ENCODE peak calls at places on chromosomes 3 and 15, in nine cellular contexts. W, F, V, O, H, Z, N, X and P are unnamed samples.

GRCh38 chr15:88690331-88690730 is 51.5 kb downstream of the ISG20 start:
- DNase-seq in W (no peak), F (no peak), V (no peak), O (no peak), H (no peak), Z (no peak), N (peak), X (no peak), P (no peak)

GRCh38 chr3:108822167-108822897 is at the start of gene TRAT1:
- DNase-seq in W (no peak), F (no peak), V (no peak), O (no peak), H (no peak), Z (no peak), N (no peak), X (no peak), P (peak)

GRCh38 chr3:39707314-39707909 is 102.0 kb upstream of the MYRIP start:
- DNase-seq in W (no peak), F (peak), V (no peak), O (no peak), H (peak), Z (peak), N (peak), X (peak), P (peak)

GRCh38 chr15:58038426-58039106 is 26.9 kb downstream of the ALDH1A2 start:
- DNase-seq in W (no peak), F (no peak), V (no peak), O (peak), H (no peak), Z (peak), N (peak), X (no peak), P (no peak)

GRCh38 chr3:99714146-99714545 is 75.8 kb downstream of the COL8A1 start:
- DNase-seq in W (no peak), F (no peak), V (no peak), O (no peak), H (no peak), Z (peak), N (no peak), X (no peak), P (no peak)

GRCh38 chr3:95289295-95289694 is 1226.4 kb downstream of the NSUN3 start:
- DNase-seq in W (no peak), F (no peak), V (no peak), O (no peak), H (no peak), Z (no peak), N (no peak), X (no peak), P (no peak)

GRCh38 chr15:76973362-76973743 is 21.6 kb upstream of the PSTPIP1 start:
- DNase-seq in W (no peak), F (peak), V (no peak), O (no peak), H (no peak), Z (no peak), N (no peak), X (no peak), P (peak)

GRCh38 chr3:124101643-124102042 is 109.7 kb upstream of the ROPN1 start:
- DNase-seq in W (no peak), F (no peak), V (no peak), O (no peak), H (no peak), Z (no peak), N (no peak), X (no peak), P (no peak)

GRCh38 chr3:53716998-53717397 is 129.2 kb downstream of the CHDH start:
- DNase-seq in W (no peak), F (no peak), V (no peak), O (no peak), H (no peak), Z (no peak), N (no peak), X (no peak), P (no peak)

GRCh38 chr15:51074926-51075325 is 19.8 kb downstream of the TNFAIP8L3 start:
- DNase-seq in W (no peak), F (no peak), V (no peak), O (no peak), H (no peak), Z (no peak), N (peak), X (no peak), P (no peak)

GRCh38 chr3:109548192-109548938 is 211.0 kb upstream of the DPPA4 start:
- DNase-seq in W (no peak), F (no peak), V (no peak), O (no peak), H (no peak), Z (no peak), N (peak), X (no peak), P (no peak)

GRCh38 chr3:151210676-151211381 is 7.8 kb upstream of the GPR171 start:
- DNase-seq in W (no peak), F (peak), V (no peak), O (peak), H (no peak), Z (no peak), N (no peak), X (no peak), P (peak)

GRCh38 chr15:91965501-91966180 is 112.1 kb downstream of the SLCO3A1 start:
- DNase-seq in W (no peak), F (no peak), V (no peak), O (no peak), H (peak), Z (peak), N (peak), X (no peak), P (no peak)

GRCh38 chr15:100786139-100786531 is 93.5 kb upstream of the ALDH1A3 start:
- DNase-seq in W (no peak), F (no peak), V (no peak), O (no peak), H (no peak), Z (no peak), N (no peak), X (no peak), P (no peak)

GRCh38 chr3:87625911-87626310 is 349.5 kb upstream of the POU1F1 start:
- DNase-seq in W (no peak), F (no peak), V (no peak), O (no peak), H (no peak), Z (no peak), N (no peak), X (no peak), P (no peak)

GRCh38 chr3:124510290-124510689 is 220.0 kb upstream of the UMPS start:
- DNase-seq in W (no peak), F (no peak), V (no peak), O (no peak), H (no peak), Z (peak), N (peak), X (no peak), P (no peak)

GRCh38 chr3:127792664-127793292 is 29.5 kb downstream of the MGLL start:
- DNase-seq in W (peak), F (no peak), V (peak), O (peak), H (no peak), Z (peak), N (peak), X (peak), P (no peak)

GRCh38 chr3:195549931-195550519 is 6.9 kb upstream of the PPP1R2 start:
- DNase-seq in W (no peak), F (peak), V (peak), O (peak), H (no peak), Z (no peak), N (no peak), X (no peak), P (peak)

GRCh38 chr3:77326586-77326985 is 286.7 kb downstream of the ROBO2 start:
- DNase-seq in W (no peak), F (no peak), V (no peak), O (no peak), H (no peak), Z (no peak), N (no peak), X (no peak), P (no peak)

GRCh38 chr3:13492048-13492447 is 11.9 kb downstream of the HDAC11 start:
- DNase-seq in W (peak), F (no peak), V (peak), O (no peak), H (no peak), Z (no peak), N (no peak), X (no peak), P (no peak)

GRCh38 chr3:183504597-183504996 is 50.9 kb downstream of the KLHL6 start:
- DNase-seq in W (no peak), F (no peak), V (no peak), O (no peak), H (no peak), Z (no peak), N (no peak), X (no peak), P (no peak)

GRCh38 chr15:58987036-58987435 is 427 bp upstream of the RNF111 start:
- DNase-seq in W (no peak), F (no peak), V (no peak), O (no peak), H (peak), Z (no peak), N (no peak), X (no peak), P (no peak)

GRCh38 chr3:40996827-40997710 is 202.2 kb upstream of the CTNNB1 start:
- DNase-seq in W (no peak), F (no peak), V (no peak), O (no peak), H (no peak), Z (no peak), N (no peak), X (no peak), P (no peak)

GRCh38 chr15:64046347-64047153 is at the start of gene DAPK2:
- DNase-seq in W (peak), F (peak), V (peak), O (peak), H (peak), Z (peak), N (peak), X (peak), P (peak)

GRCh38 chr15:50109086-50109987 is 9.7 kb downstream of the ATP8B4 start:
- DNase-seq in W (no peak), F (no peak), V (no peak), O (no peak), H (no peak), Z (peak), N (peak), X (no peak), P (peak)

GRCh38 chr15:27934782-27935181 is 164.3 kb downstream of the OCA2 start:
- DNase-seq in W (no peak), F (no peak), V (no peak), O (no peak), H (no peak), Z (no peak), N (no peak), X (no peak), P (no peak)

GRCh38 chr15:97425596-97425995 is 534.9 kb upstream of the ARRDC4 start:
- DNase-seq in W (no peak), F (no peak), V (no peak), O (no peak), H (no peak), Z (no peak), N (no peak), X (no peak), P (no peak)

GRCh38 chr3:9793161-9793781 is 389 bp downstream of the ARPC4 start:
- DNase-seq in W (no peak), F (peak), V (no peak), O (peak), H (no peak), Z (peak), N (peak), X (no peak), P (peak)

GRCh38 chr3:151775314-151776258 is 38.3 kb upstream of the AADAC start:
- DNase-seq in W (no peak), F (no peak), V (no peak), O (no peak), H (no peak), Z (no peak), N (no peak), X (no peak), P (no peak)

GRCh38 chr15:99925661-99926461 is 192.6 kb upstream of the LYSMD4 start:
- DNase-seq in W (peak), F (no peak), V (peak), O (peak), H (peak), Z (peak), N (peak), X (no peak), P (peak)

GRCh38 chr3:29493109-29493508 is 212.2 kb downstream of the RBMS3 start:
- DNase-seq in W (no peak), F (no peak), V (no peak), O (peak), H (no peak), Z (no peak), N (no peak), X (no peak), P (no peak)

DNA sequence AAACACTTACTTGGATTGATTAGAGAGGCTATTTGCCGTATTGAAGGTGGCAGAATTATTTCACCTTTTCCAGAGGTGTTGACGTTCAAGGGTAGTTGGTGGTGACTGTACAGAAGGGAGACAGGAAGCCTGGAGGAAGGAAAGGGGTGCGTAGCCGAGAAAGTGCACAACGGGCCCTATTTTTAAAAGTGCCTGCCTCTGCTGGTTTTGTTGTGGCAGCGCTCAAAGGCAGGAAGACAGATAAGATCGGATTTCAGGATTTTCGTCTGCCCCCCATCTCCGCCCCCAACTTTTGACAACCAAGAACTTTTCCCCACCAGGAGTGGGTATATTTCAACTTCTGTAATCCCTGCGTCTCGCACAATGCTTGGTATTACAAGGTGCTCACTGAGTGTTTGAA is 38.5 kb downstream of the SMAD3 start:
- DNase-seq in W (no peak), F (no peak), V (peak), O (no peak), H (no peak), Z (no peak), N (no peak), X (no peak), P (no peak)
- H3K4me3 ChIP-seq in W (no peak), F (no peak), V (no peak), O (no peak), H (no peak), Z (no peak), N (no peak), X (no peak), P (no peak)

GRCh38 chr3:194046995-194047681 is 88.8 kb upstream of the HES1 start:
- DNase-seq in W (peak), F (peak), V (peak), O (peak), H (no peak), Z (no peak), N (no peak), X (peak), P (peak)
- TF ChIP-seq CTCF in W (no peak), F (no peak), V (no peak), O (no peak), H (no peak), Z (no peak), N (no peak), X (no peak), P (no peak)

DNA sequence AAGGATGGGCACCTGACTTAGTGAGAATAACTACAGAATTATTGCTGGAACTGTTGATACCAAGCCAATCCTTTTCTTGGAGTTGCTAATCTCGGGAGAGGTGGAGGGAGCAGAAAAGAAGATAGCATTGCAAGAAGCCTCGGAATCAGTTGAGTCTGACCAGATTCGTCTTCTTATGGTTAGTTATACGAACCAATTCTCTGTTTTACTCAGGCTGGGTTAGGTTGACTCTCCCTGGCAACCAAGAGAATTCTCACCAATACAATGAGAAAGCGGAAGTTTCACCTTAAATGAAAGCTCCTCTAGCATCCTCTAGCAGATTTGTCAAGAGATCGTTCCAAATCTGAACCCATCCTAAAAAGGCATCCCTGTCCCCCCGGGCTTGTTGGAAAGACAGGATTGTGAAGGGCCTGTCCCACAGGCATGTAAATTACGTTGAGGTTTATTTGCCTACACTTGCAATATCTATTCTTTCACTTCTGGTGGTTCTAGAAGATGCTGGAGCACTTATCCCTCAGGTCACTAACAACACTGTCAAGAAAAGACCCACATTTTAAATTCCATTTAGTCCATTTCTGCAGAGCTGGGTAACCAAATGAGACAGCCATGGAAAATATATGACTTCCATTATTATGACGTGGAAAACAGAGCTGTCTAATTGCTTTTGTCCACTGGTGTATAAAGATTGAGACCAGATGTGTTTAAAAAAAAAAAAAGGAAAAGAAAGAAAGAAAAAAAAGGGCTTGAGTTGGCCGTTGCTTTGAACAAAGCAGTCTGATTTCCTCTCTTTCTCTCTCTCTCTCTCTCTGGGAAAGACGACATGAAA is 43.3 kb upstream of the UBE2E1 start:
- DNase-seq in W (no peak), F (peak), V (no peak), O (no peak), H (no peak), Z (peak), N (no peak), X (no peak), P (peak)
- H3K4me3 ChIP-seq in W (peak), F (peak), V (peak), O (no peak), H (no peak), Z (peak), N (no peak), X (peak), P (peak)

GRCh38 chr3:60742606-60743145 is 508.6 kb downstream of the FHIT start:
- DNase-seq in W (no peak), F (no peak), V (no peak), O (no peak), H (peak), Z (peak), N (peak), X (no peak), P (no peak)

GRCh38 chr3:60746043-60746638 is 505.1 kb downstream of the FHIT start:
- DNase-seq in W (no peak), F (no peak), V (no peak), O (no peak), H (no peak), Z (no peak), N (no peak), X (no peak), P (no peak)

GRCh38 chr3:60737633-60738399 is 513.4 kb downstream of the FHIT start:
- DNase-seq in W (no peak), F (no peak), V (no peak), O (no peak), H (no peak), Z (no peak), N (no peak), X (no peak), P (no peak)

GRCh38 chr3:60746690-60747416 is 504.4 kb downstream of the FHIT start:
- DNase-seq in W (no peak), F (no peak), V (no peak), O (no peak), H (no peak), Z (peak), N (peak), X (no peak), P (no peak)

GRCh38 chr3:60743631-60744164 is 507.6 kb downstream of the FHIT start:
- DNase-seq in W (no peak), F (no peak), V (no peak), O (no peak), H (no peak), Z (no peak), N (no peak), X (no peak), P (no peak)
- TF ChIP-seq CTCF in W (no peak), F (no peak), V (no peak), O (no peak), H (no peak), Z (no peak), N (no peak), X (no peak), P (no peak)

DNA sequence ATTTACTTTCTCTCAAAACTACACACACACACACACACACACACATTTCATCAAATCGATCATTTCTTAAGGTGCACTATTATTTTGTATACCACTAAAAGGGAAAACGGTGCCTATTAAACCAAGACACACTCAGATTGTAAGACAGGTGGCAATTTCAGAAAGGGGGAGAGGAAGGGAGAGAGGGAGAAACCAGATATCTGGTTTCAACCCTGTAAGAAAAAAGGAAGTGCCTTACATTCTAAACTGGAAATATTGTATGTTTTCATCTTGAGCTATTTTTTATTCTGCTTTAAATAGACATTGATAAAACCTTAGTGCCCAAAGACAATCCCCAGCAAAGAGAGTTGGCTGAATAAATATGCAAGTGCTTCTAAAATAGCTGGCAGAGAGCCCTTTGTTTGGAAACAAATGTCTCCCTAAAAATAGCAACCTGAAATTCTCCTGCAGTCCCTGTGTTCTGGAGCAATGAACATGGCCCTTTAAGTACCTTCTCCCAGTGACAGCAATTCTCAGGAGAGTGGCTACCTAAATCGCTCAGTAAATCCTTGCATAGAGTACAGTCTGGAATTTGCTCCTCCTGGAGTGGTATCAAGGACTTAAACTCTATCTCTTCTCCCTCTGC is 85.7 kb downstream of the RARB start:
- DNase-seq in W (no peak), F (no peak), V (no peak), O (no peak), H (no peak), Z (no peak), N (no peak), X (no peak), P (no peak)
- H3K4me3 ChIP-seq in W (no peak), F (no peak), V (no peak), O (no peak), H (no peak), Z (no peak), N (no peak), X (no peak), P (no peak)

DNA sequence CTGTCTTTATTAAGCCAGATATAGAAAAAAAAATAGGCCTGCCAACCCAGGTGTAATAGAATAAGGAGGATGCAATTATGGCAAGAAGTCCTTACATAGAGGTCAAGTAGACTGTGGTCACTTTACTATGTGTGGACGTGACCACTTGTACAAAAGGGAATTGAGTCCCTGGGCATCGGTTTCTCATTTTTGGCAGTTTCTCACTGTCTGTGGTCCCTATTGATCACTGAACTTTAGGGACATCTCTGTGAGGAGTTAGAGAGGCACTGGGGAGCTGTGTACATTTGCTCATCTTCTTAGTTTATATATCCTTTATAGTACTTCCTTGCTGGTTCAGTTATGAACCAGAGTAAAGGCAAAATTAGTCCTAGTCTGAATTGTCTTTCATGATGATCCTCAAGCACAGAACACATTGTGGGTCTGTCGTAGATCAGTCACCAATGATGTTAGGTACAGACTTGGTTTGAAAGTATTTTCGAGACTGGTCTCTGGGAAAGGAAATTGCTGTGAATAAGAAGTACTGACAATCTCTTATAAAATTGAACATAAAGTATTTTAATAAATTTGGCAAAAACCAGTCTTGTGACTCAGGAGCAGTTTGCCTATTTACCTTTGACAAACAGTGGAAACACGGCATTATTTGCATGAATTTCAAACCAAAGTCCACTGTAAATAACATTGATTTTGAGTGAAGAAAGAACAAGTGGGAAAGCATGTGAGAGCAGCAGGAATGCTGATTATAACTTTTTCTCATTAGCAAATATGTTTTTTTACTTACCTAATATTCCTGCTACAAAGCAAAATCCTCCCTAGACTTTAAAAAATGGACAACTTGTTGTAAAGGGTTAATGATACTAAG is 218.9 kb upstream of the DPH6 start:
- DNase-seq in W (no peak), F (no peak), V (no peak), O (no peak), H (no peak), Z (no peak), N (no peak), X (no peak), P (no peak)
- TF ChIP-seq CTCF in W (no peak), F (no peak), V (no peak), O (no peak), H (no peak), Z (no peak), N (no peak), X (no peak), P (no peak)